ENCODE peak calls at places on chromosomes 6 and 20, in six cellular contexts. M is IMR-90, P is A549, L is K562, R is HepG2, X is GM12878. H is an unnamed sample.

GRCh38 chr20:16580127-16580526 is 6.9 kb upstream of the KIF16B start:
- DNase-seq in M (peak; percentile 77), P (peak; percentile 33), L (no peak), R (no peak), X (no peak), H (no peak)

GRCh38 chr6:148837941-148838340 is 91.1 kb downstream of the UST start:
- DNase-seq in M (no peak), P (no peak), L (no peak), R (no peak), X (no peak), H (no peak)

GRCh38 chr20:33474097-33474846 is 15.6 kb upstream of the CBFA2T2 start:
- DNase-seq in M (no peak), P (no peak), L (no peak), R (peak; percentile 71), X (no peak), H (no peak)

GRCh38 chr20:2767768-2768631 is 32.4 kb downstream of the CPXM1 start:
- DNase-seq in M (peak; percentile 24), P (no peak), L (no peak), R (no peak), X (no peak), H (peak; percentile 3)

GRCh38 chr6:6397842-6398241 is 77.4 kb upstream of the F13A1 start:
- DNase-seq in M (no peak), P (no peak), L (no peak), R (no peak), X (no peak), H (no peak)

GRCh38 chr6:68880050-68880449 is 245.0 kb downstream of the ADGRB3 start:
- DNase-seq in M (no peak), P (no peak), L (no peak), R (no peak), X (no peak), H (no peak)

GRCh38 chr6:131182991-131183425 is 47.7 kb downstream of the AKAP7 start:
- DNase-seq in M (peak; percentile 56), P (peak; percentile 42), L (peak; percentile 25), R (peak; percentile 35), X (no peak), H (no peak)

GRCh38 chr6:35664945-35665344 is 23.8 kb downstream of the FKBP5 start:
- DNase-seq in M (peak; percentile 27), P (no peak), L (peak; percentile 38), R (no peak), X (no peak), H (no peak)

GRCh38 chr6:47663462-47664216 is 34.7 kb upstream of the ADGRF4 start:
- DNase-seq in M (no peak), P (no peak), L (no peak), R (no peak), X (no peak), H (no peak)

GRCh38 chr6:127342296-127342945 is 988 bp downstream of the ECHDC1 start:
- DNase-seq in M (peak; percentile 54), P (peak; percentile 3), L (no peak), R (peak; percentile 85), X (no peak), H (peak; percentile 11)

GRCh38 chr6:138973481-138974140 is 14.4 kb downstream of the REPS1 start:
- DNase-seq in M (peak; percentile 67), P (peak; percentile 19), L (no peak), R (no peak), X (no peak), H (no peak)

GRCh38 chr6:97586344-97586743 is 303.3 kb upstream of the MMS22L start:
- DNase-seq in M (peak; percentile 49), P (peak; percentile 4), L (no peak), R (peak; percentile 0), X (no peak), H (peak; percentile 17)

GRCh38 chr6:145148392-145149175 is 586.7 kb downstream of the EPM2A start:
- DNase-seq in M (peak; percentile 63), P (peak; percentile 46), L (no peak), R (peak; percentile 36), X (peak; percentile 1), H (peak; percentile 28)

GRCh38 chr6:109852713-109853112 is 125.4 kb upstream of the GPR6 start:
- DNase-seq in M (no peak), P (no peak), L (no peak), R (no peak), X (no peak), H (no peak)

GRCh38 chr6:2989332-2990178 is 10.1 kb upstream of the NQO2 start:
- DNase-seq in M (peak; percentile 95), P (peak; percentile 95), L (peak; percentile 100), R (peak; percentile 97), X (peak; percentile 83), H (peak; percentile 71)

GRCh38 chr6:82980086-82980485 is 85.6 kb downstream of the UBE3D start:
- DNase-seq in M (peak; percentile 86), P (no peak), L (no peak), R (no peak), X (no peak), H (no peak)

GRCh38 chr6:11172501-11173337 is 59.7 kb downstream of the NEDD9 start:
- DNase-seq in M (peak; percentile 27), P (peak; percentile 64), L (peak; percentile 76), R (peak; percentile 66), X (no peak), H (peak; percentile 69)

GRCh38 chr20:34896086-34896551 is 19.7 kb downstream of the ACSS2 start:
- DNase-seq in M (peak; percentile 74), P (no peak), L (no peak), R (no peak), X (no peak), H (no peak)

GRCh38 chr20:3021327-3021726 is 22.1 kb upstream of the GNRH2 start:
- DNase-seq in M (no peak), P (no peak), L (no peak), R (no peak), X (no peak), H (no peak)

GRCh38 chr20:57387945-57388351 is 3.2 kb upstream of the RBM38 start:
- DNase-seq in M (no peak), P (no peak), L (no peak), R (no peak), X (no peak), H (no peak)

GRCh38 chr6:43335469-43335868 is 26.8 kb upstream of the CRIP3 start:
- DNase-seq in M (no peak), P (no peak), L (no peak), R (no peak), X (no peak), H (no peak)

GRCh38 chr6:156955494-156956183 is 178.5 kb downstream of the ARID1B start:
- DNase-seq in M (no peak), P (no peak), L (no peak), R (no peak), X (no peak), H (no peak)

GRCh38 chr20:842547-842940 is 9.0 kb downstream of the FAM110A start:
- DNase-seq in M (no peak), P (no peak), L (no peak), R (no peak), X (no peak), H (no peak)

GRCh38 chr6:161828355-161828754 is 554.5 kb upstream of the AGPAT4 start:
- DNase-seq in M (no peak), P (no peak), L (no peak), R (no peak), X (no peak), H (no peak)

GRCh38 chr20:49964964-49965780 is 17.6 kb upstream of the SNAI1 start:
- DNase-seq in M (no peak), P (peak; percentile 78), L (peak; percentile 87), R (peak; percentile 76), X (no peak), H (peak; percentile 81)

GRCh38 chr6:2061880-2062279 is 183.5 kb downstream of the GMDS start:
- DNase-seq in M (no peak), P (no peak), L (no peak), R (no peak), X (no peak), H (no peak)

GRCh38 chr6:31588871-31589650 is 3.0 kb downstream of the LST1 start:
- DNase-seq in M (no peak), P (no peak), L (no peak), R (no peak), X (no peak), H (no peak)

GRCh38 chr20:50189681-50190250 is 864 bp upstream of the CEBPB start:
- DNase-seq in M (no peak), P (peak; percentile 59), L (peak; percentile 41), R (peak; percentile 79), X (no peak), H (no peak)

GRCh38 chr6:44266347-44266746 is 996 bp upstream of the NFKBIE start:
- DNase-seq in M (no peak), P (no peak), L (no peak), R (no peak), X (no peak), H (no peak)

GRCh38 chr6:128739112-128739511 is 143.8 kb upstream of the LAMA2 start:
- DNase-seq in M (no peak), P (no peak), L (no peak), R (no peak), X (no peak), H (no peak)

GRCh38 chr20:9407805-9408421 is 106.5 kb upstream of the LAMP5 start:
- DNase-seq in M (peak; percentile 78), P (peak; percentile 77), L (peak; percentile 59), R (peak; percentile 65), X (peak; percentile 53), H (peak; percentile 59)
- TF ChIP-seq BHLHE40 in M (no peak), P (no peak), L (no peak), R (no peak), X (no peak), H (no peak)

GRCh38 chr20:36435799-36436541 is 105.3 kb upstream of the MYL9 start:
- DNase-seq in M (peak; percentile 21), P (peak; percentile 89), L (peak; percentile 99), R (peak; percentile 50), X (no peak), H (peak; percentile 62)
- TF ChIP-seq BHLHE40 in M (no peak), P (no peak), L (peak; percentile 66), R (no peak), X (no peak), H (no peak)

DNA sequence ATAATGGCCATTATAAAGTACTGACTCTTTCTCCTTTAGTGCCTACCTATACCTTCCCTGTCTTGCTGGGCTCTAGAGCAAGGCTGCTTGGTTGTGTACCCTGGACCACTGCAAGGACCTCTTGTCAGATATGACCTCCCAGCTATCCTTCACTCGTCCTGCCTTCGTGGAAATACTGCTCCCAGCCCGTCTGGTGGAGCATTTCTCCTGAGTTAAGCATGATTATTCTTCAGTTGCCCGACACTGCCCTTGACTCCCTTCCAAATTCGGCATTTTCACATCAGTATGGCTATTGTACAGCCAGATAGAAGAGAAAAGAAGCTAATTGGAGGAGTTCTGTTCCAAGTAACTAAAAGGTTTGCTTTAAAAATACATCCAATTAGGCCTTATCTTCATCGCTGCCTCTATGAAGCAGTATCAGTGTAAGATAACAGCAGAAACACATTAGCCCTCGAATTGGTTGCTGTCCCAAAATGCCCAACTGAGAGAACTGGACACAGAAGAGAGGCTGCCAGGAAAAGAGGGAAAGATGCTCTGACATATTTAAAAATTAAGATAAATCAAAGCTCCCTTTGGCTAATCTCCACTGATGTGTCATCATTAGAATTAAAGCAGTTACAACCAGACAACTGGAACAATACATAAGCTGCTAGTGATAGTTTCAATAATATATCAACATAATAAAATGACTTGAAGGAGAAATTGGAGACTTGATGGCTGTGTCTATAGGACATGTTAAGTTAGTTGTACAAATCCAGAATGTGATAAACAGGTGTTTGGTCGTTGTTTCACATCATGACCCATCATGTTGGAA is 54.4 kb downstream of the OPRM1 start:
- DNase-seq in M (no peak), P (no peak), L (no peak), R (no peak), X (no peak), H (no peak)
- TF ChIP-seq BHLHE40 in M (no peak), P (no peak), L (no peak), R (no peak), X (no peak), H (no peak)

GRCh38 chr6:120320481-120321162 is 971.1 kb upstream of the MAN1A1 start:
- DNase-seq in M (no peak), P (no peak), L (no peak), R (no peak), X (no peak), H (no peak)
- TF ChIP-seq BHLHE40 in M (no peak), P (no peak), L (no peak), R (no peak), X (no peak), H (no peak)